ENCODE peak calls at places on chromosomes 4 and X, in five cellular contexts. One of them, this sample, is unnamed.

GRCh38 chr4:45662996-45663395 is 460.9 kb downstream of the GABRG1 start:
- DNase-seq in transverse colon: peak; percentile 69
- DNase-seq in Peyer's patch: no peak
- DNase-seq in heart left ventricle: no peak
- DNase-seq in cardiac fibroblast: peak; percentile 27
- DNase-seq in this sample: peak; percentile 83

GRCh38 chr4:15755321-15755750 is 22.8 kb upstream of the CD38 start:
- DNase-seq in transverse colon: no peak
- DNase-seq in Peyer's patch: no peak
- DNase-seq in heart left ventricle: no peak
- DNase-seq in cardiac fibroblast: peak; percentile 70
- DNase-seq in this sample: no peak

GRCh38 chrX:78429172-78429571 is 101.8 kb upstream of the CYSLTR1 start:
- DNase-seq in transverse colon: no peak
- DNase-seq in Peyer's patch: no peak
- DNase-seq in heart left ventricle: no peak
- DNase-seq in cardiac fibroblast: no peak
- DNase-seq in this sample: no peak

GRCh38 chrX:132461886-132462285 is 27.0 kb downstream of the MBNL3 start:
- DNase-seq in transverse colon: no peak
- DNase-seq in Peyer's patch: no peak
- DNase-seq in heart left ventricle: no peak
- DNase-seq in cardiac fibroblast: no peak
- DNase-seq in this sample: no peak

GRCh38 chr4:8351931-8352367 is 82.4 kb downstream of the HTRA3 start:
- DNase-seq in transverse colon: no peak
- DNase-seq in Peyer's patch: no peak
- DNase-seq in heart left ventricle: no peak
- DNase-seq in cardiac fibroblast: peak; percentile 16
- DNase-seq in this sample: peak; percentile 95

GRCh38 chr4:141849778-141850177 is 213.4 kb downstream of the IL15 start:
- DNase-seq in transverse colon: no peak
- DNase-seq in Peyer's patch: no peak
- DNase-seq in heart left ventricle: no peak
- DNase-seq in cardiac fibroblast: peak; percentile 15
- DNase-seq in this sample: no peak

GRCh38 chr4:98822144-98822543 is 106.8 kb downstream of the EIF4E start:
- DNase-seq in transverse colon: no peak
- DNase-seq in Peyer's patch: no peak
- DNase-seq in heart left ventricle: no peak
- DNase-seq in cardiac fibroblast: no peak
- DNase-seq in this sample: no peak

GRCh38 chr4:62601737-62602136 is 1401.6 kb downstream of the ADGRL3 start:
- DNase-seq in transverse colon: no peak
- DNase-seq in Peyer's patch: no peak
- DNase-seq in heart left ventricle: no peak
- DNase-seq in cardiac fibroblast: no peak
- DNase-seq in this sample: no peak

GRCh38 chr4:54228064-54228527 is 997 bp upstream of the PDGFRA start:
- DNase-seq in transverse colon: peak; percentile 68
- DNase-seq in Peyer's patch: peak; percentile 75
- DNase-seq in heart left ventricle: peak; percentile 86
- DNase-seq in cardiac fibroblast: peak; percentile 89
- DNase-seq in this sample: no peak

GRCh38 chr4:6614701-6615230 is 25.7 kb upstream of the MRFAP1 start:
- DNase-seq in transverse colon: no peak
- DNase-seq in Peyer's patch: no peak
- DNase-seq in heart left ventricle: no peak
- DNase-seq in cardiac fibroblast: no peak
- DNase-seq in this sample: no peak

GRCh38 chrX:155767101-155767878 is 113.9 kb upstream of the VAMP7 start:
- DNase-seq in transverse colon: peak; percentile 60
- DNase-seq in Peyer's patch: peak; percentile 60
- DNase-seq in heart left ventricle: peak; percentile 66
- DNase-seq in cardiac fibroblast: peak; percentile 85
- DNase-seq in this sample: peak; percentile 75

GRCh38 chr4:87560802-87561201 is 31.6 kb upstream of the SPARCL1 start:
- DNase-seq in transverse colon: no peak
- DNase-seq in Peyer's patch: no peak
- DNase-seq in heart left ventricle: no peak
- DNase-seq in cardiac fibroblast: no peak
- DNase-seq in this sample: no peak

GRCh38 chrX:15973299-15973698 is 118.7 kb upstream of the AP1S2 start:
- DNase-seq in transverse colon: peak; percentile 12
- DNase-seq in Peyer's patch: no peak
- DNase-seq in heart left ventricle: no peak
- DNase-seq in cardiac fibroblast: peak; percentile 48
- DNase-seq in this sample: no peak

GRCh38 chr4:123308667-123309066 is 87.9 kb upstream of the SPRY1 start:
- DNase-seq in transverse colon: no peak
- DNase-seq in Peyer's patch: no peak
- DNase-seq in heart left ventricle: no peak
- DNase-seq in cardiac fibroblast: no peak
- DNase-seq in this sample: no peak

GRCh38 chrX:107704181-107704580 is 71.4 kb downstream of the TSC22D3 start:
- DNase-seq in transverse colon: no peak
- DNase-seq in Peyer's patch: no peak
- DNase-seq in heart left ventricle: no peak
- DNase-seq in cardiac fibroblast: no peak
- DNase-seq in this sample: no peak

GRCh38 chr4:116636917-116637316 is 448.5 kb downstream of the TRAM1L1 start:
- DNase-seq in transverse colon: no peak
- DNase-seq in Peyer's patch: no peak
- DNase-seq in heart left ventricle: no peak
- DNase-seq in cardiac fibroblast: no peak
- DNase-seq in this sample: no peak

GRCh38 chrX:118644378-118644777 is 83.0 kb upstream of the IL13RA1 start:
- DNase-seq in transverse colon: no peak
- DNase-seq in Peyer's patch: no peak
- DNase-seq in heart left ventricle: no peak
- DNase-seq in cardiac fibroblast: peak; percentile 66
- DNase-seq in this sample: no peak
- TF ChIP-seq CTCF in transverse colon: peak; percentile 53
- TF ChIP-seq CTCF in Peyer's patch: peak; percentile 59
- TF ChIP-seq CTCF in heart left ventricle: peak; percentile 42
- TF ChIP-seq CTCF in cardiac fibroblast: peak; percentile 51
- TF ChIP-seq CTCF in this sample: peak; percentile 49

GRCh38 chr4:42152507-42153504 is at the start of gene BEND4:
- DNase-seq in transverse colon: peak; percentile 22
- DNase-seq in Peyer's patch: no peak
- DNase-seq in heart left ventricle: no peak
- DNase-seq in cardiac fibroblast: no peak
- DNase-seq in this sample: no peak
- H3K4me3 ChIP-seq in transverse colon: peak within 1 kb of the TSS; percentile 35
- H3K4me3 ChIP-seq in Peyer's patch: peak within 1 kb of the TSS; percentile 56
- H3K4me3 ChIP-seq in heart left ventricle: peak within 1 kb of the TSS; percentile 30
- H3K4me3 ChIP-seq in cardiac fibroblast: no peak within 1 kb of the TSS
- H3K4me3 ChIP-seq in this sample: peak within 1 kb of the TSS; percentile 53

GRCh38 chrX:57453901-57454300 is 137.9 kb upstream of the ZXDB start:
- DNase-seq in transverse colon: no peak
- DNase-seq in Peyer's patch: no peak
- DNase-seq in heart left ventricle: no peak
- DNase-seq in cardiac fibroblast: peak; percentile 48
- DNase-seq in this sample: peak; percentile 15
- TF ChIP-seq CTCF in transverse colon: peak; percentile 29
- TF ChIP-seq CTCF in Peyer's patch: peak; percentile 17
- TF ChIP-seq CTCF in heart left ventricle: peak; percentile 47
- TF ChIP-seq CTCF in cardiac fibroblast: peak; percentile 56
- TF ChIP-seq CTCF in this sample: peak; percentile 49

GRCh38 chrX:130084651-130085237 is 25.6 kb downstream of the ELF4 start:
- DNase-seq in transverse colon: no peak
- DNase-seq in Peyer's patch: no peak
- DNase-seq in heart left ventricle: no peak
- DNase-seq in cardiac fibroblast: no peak
- DNase-seq in this sample: no peak

GRCh38 chrX:130086414-130087207 is 23.7 kb downstream of the ELF4 start:
- DNase-seq in transverse colon: peak; percentile 56
- DNase-seq in Peyer's patch: no peak
- DNase-seq in heart left ventricle: no peak
- DNase-seq in cardiac fibroblast: no peak
- DNase-seq in this sample: no peak

GRCh38 chrX:130083656-130084382 is 26.5 kb downstream of the ELF4 start:
- DNase-seq in transverse colon: no peak
- DNase-seq in Peyer's patch: no peak
- DNase-seq in heart left ventricle: no peak
- DNase-seq in cardiac fibroblast: no peak
- DNase-seq in this sample: no peak

GRCh38 chrX:130083107-130083490 is 27.2 kb downstream of the ELF4 start:
- DNase-seq in transverse colon: no peak
- DNase-seq in Peyer's patch: no peak
- DNase-seq in heart left ventricle: no peak
- DNase-seq in cardiac fibroblast: no peak
- DNase-seq in this sample: no peak

GRCh38 chrX:130085551-130085986 is 24.7 kb downstream of the ELF4 start:
- DNase-seq in transverse colon: no peak
- DNase-seq in Peyer's patch: no peak
- DNase-seq in heart left ventricle: no peak
- DNase-seq in cardiac fibroblast: peak; percentile 33
- DNase-seq in this sample: no peak
- H3K4me3 ChIP-seq in transverse colon: no peak overlapping the region
- H3K4me3 ChIP-seq in Peyer's patch: no peak overlapping the region
- H3K4me3 ChIP-seq in heart left ventricle: no peak overlapping the region
- H3K4me3 ChIP-seq in cardiac fibroblast: no peak overlapping the region
- H3K4me3 ChIP-seq in this sample: no peak overlapping the region

GRCh38 chr4:151719935-151720334 is 40.9 kb downstream of the GATB start:
- DNase-seq in transverse colon: no peak
- DNase-seq in Peyer's patch: no peak
- DNase-seq in heart left ventricle: no peak
- DNase-seq in cardiac fibroblast: no peak
- DNase-seq in this sample: no peak
- TF ChIP-seq CTCF in transverse colon: no peak
- TF ChIP-seq CTCF in Peyer's patch: no peak
- TF ChIP-seq CTCF in heart left ventricle: no peak
- TF ChIP-seq CTCF in cardiac fibroblast: no peak
- TF ChIP-seq CTCF in this sample: no peak

GRCh38 chr4:61200195-61200990 is at the start of gene ADGRL3:
- DNase-seq in transverse colon: no peak
- DNase-seq in Peyer's patch: peak; percentile 48
- DNase-seq in heart left ventricle: peak; percentile 72
- DNase-seq in cardiac fibroblast: peak; percentile 56
- DNase-seq in this sample: no peak

GRCh38 chr4:61202100-61202637 is 2.0 kb downstream of the ADGRL3 start:
- DNase-seq in transverse colon: no peak
- DNase-seq in Peyer's patch: no peak
- DNase-seq in heart left ventricle: peak; percentile 59
- DNase-seq in cardiac fibroblast: peak; percentile 53
- DNase-seq in this sample: no peak

GRCh38 chr4:61202638-61203495 is 2.7 kb downstream of the ADGRL3 start:
- DNase-seq in transverse colon: no peak
- DNase-seq in Peyer's patch: no peak
- DNase-seq in heart left ventricle: peak; percentile 28
- DNase-seq in cardiac fibroblast: peak; percentile 52
- DNase-seq in this sample: no peak

GRCh38 chr4:61200991-61201526 is 933 bp downstream of the ADGRL3 start:
- DNase-seq in transverse colon: no peak
- DNase-seq in Peyer's patch: peak; percentile 51
- DNase-seq in heart left ventricle: peak; percentile 66
- DNase-seq in cardiac fibroblast: peak; percentile 59
- DNase-seq in this sample: no peak

GRCh38 chr4:61201562-61202099 is 1.5 kb downstream of the ADGRL3 start:
- DNase-seq in transverse colon: no peak
- DNase-seq in Peyer's patch: peak; percentile 47
- DNase-seq in heart left ventricle: peak; percentile 68
- DNase-seq in cardiac fibroblast: peak; percentile 30
- DNase-seq in this sample: no peak
- H3K4me3 ChIP-seq in transverse colon: peak overlapping the region; percentile 38
- H3K4me3 ChIP-seq in Peyer's patch: peak overlapping the region; percentile 53
- H3K4me3 ChIP-seq in heart left ventricle: peak overlapping the region; percentile 61
- H3K4me3 ChIP-seq in cardiac fibroblast: peak overlapping the region; percentile 73
- H3K4me3 ChIP-seq in this sample: no peak overlapping the region

GRCh38 chr4:74619931-74620702 is 174.2 kb downstream of the BTC start:
- DNase-seq in transverse colon: no peak
- DNase-seq in Peyer's patch: no peak
- DNase-seq in heart left ventricle: no peak
- DNase-seq in cardiac fibroblast: peak; percentile 73
- DNase-seq in this sample: no peak

GRCh38 chr4:74625981-74626380 is 168.3 kb downstream of the BTC start:
- DNase-seq in transverse colon: no peak
- DNase-seq in Peyer's patch: no peak
- DNase-seq in heart left ventricle: no peak
- DNase-seq in cardiac fibroblast: no peak
- DNase-seq in this sample: no peak

GRCh38 chr4:74624351-74625151 is 169.8 kb downstream of the BTC start:
- DNase-seq in transverse colon: no peak
- DNase-seq in Peyer's patch: no peak
- DNase-seq in heart left ventricle: no peak
- DNase-seq in cardiac fibroblast: peak; percentile 97
- DNase-seq in this sample: no peak

GRCh38 chr4:74621616-74622015 is 172.7 kb downstream of the BTC start:
- DNase-seq in transverse colon: no peak
- DNase-seq in Peyer's patch: no peak
- DNase-seq in heart left ventricle: no peak
- DNase-seq in cardiac fibroblast: peak; percentile 45
- DNase-seq in this sample: peak; percentile 2

GRCh38 chr4:74623041-74623440 is 171.3 kb downstream of the BTC start:
- DNase-seq in transverse colon: peak; percentile 16
- DNase-seq in Peyer's patch: no peak
- DNase-seq in heart left ventricle: no peak
- DNase-seq in cardiac fibroblast: peak; percentile 87
- DNase-seq in this sample: peak; percentile 44
- TF ChIP-seq CTCF in transverse colon: peak; percentile 80
- TF ChIP-seq CTCF in Peyer's patch: peak; percentile 90
- TF ChIP-seq CTCF in heart left ventricle: peak; percentile 54
- TF ChIP-seq CTCF in cardiac fibroblast: peak; percentile 49
- TF ChIP-seq CTCF in this sample: peak; percentile 88

GRCh38 chr4:93828830-93829530 is 427 bp downstream of the ATOH1 start:
- DNase-seq in transverse colon: peak; percentile 41
- DNase-seq in Peyer's patch: peak; percentile 66
- DNase-seq in heart left ventricle: peak; percentile 59
- DNase-seq in cardiac fibroblast: no peak
- DNase-seq in this sample: no peak
- H3K4me3 ChIP-seq in transverse colon: peak overlapping the region; percentile 39
- H3K4me3 ChIP-seq in Peyer's patch: peak overlapping the region; percentile 44
- H3K4me3 ChIP-seq in heart left ventricle: peak overlapping the region; percentile 14
- H3K4me3 ChIP-seq in cardiac fibroblast: no peak overlapping the region
- H3K4me3 ChIP-seq in this sample: peak overlapping the region; percentile 47

DNA sequence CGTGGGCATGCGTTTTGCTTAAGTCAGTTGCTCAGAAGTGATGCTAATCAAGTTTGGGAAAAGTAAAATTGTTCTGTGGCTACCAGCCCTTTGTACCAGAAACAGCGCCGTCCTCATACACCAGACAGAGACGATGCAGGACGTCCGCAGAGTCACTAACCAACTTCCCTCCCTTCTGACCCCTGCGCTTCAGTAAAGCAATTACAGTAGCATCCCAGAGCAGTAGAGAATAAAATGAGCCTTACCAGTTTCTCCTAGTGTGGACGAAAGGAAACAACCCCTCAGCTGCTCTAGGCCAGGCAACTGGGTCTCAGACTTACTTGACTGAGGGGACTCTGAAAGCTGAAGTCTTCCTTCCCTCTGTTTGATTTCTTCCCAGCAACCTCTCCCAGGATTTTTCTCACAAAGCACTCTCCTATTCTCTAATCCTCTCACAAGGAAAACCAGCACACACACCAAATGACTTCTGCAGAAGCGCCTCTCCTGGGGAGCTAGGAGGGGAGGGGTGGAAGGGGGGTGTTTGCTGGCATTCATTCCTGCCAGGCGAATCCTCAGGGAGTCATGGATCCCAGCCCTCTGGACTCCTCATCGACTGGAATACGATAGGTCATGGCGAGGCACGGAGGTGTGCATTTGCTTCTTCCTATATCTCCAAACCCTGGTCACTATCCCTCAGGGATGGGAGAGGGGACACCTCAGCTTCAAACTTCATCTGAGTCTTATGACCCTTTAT is 56.0 kb upstream of the MID1 start:
- DNase-seq in transverse colon: no peak
- DNase-seq in Peyer's patch: no peak
- DNase-seq in heart left ventricle: no peak
- DNase-seq in cardiac fibroblast: no peak
- DNase-seq in this sample: no peak
- TF ChIP-seq CTCF in transverse colon: no peak
- TF ChIP-seq CTCF in Peyer's patch: no peak
- TF ChIP-seq CTCF in heart left ventricle: no peak
- TF ChIP-seq CTCF in cardiac fibroblast: no peak
- TF ChIP-seq CTCF in this sample: no peak

This sample was measured in LNCaP clone FGC.